ENCODE peak calls at places on chromosomes 3 and 15, in nine cellular contexts. L is DND-41, V is MM.1S, B is fibroblast of lung, S is mesendoderm, C is hepatocyte, N is stomach, Q is pancreas, E is astrocyte. K is an unnamed sample. For H3K4me1, the result is how much of the 10 kb centered on the place peaks cover.

GRCh38 chr3:9278498-9278897 is 29.1 kb upstream of the SRGAP3 start:
- DNase-seq in E (no peak), L (no peak), S (peak), V (no peak), B (no peak), C (no peak), N (no peak), Q (no peak), K (no peak)

GRCh38 chr3:18190646-18191045 is 234.5 kb downstream of the SATB1 start:
- DNase-seq in C (no peak), E (peak), B (no peak), S (peak), Q (no peak), V (no peak), N (no peak), L (no peak), K (no peak)

GRCh38 chr3:42600958-42601675 is 631 bp downstream of the NKTR start:
- DNase-seq in E (peak), B (peak), L (peak), Q (peak), C (peak), N (peak), S (peak), V (peak), K (peak)

GRCh38 chr3:121654493-121655385 is 6.0 kb downstream of the HCLS1 start:
- DNase-seq in N (no peak), V (peak), L (no peak), Q (no peak), S (no peak), B (no peak), E (no peak), C (no peak), K (no peak)

GRCh38 chr15:68434021-68434420 is 2.1 kb upstream of the ITGA11 start:
- DNase-seq in L (no peak), V (no peak), N (no peak), B (no peak), E (no peak), Q (no peak), S (no peak), C (no peak), K (no peak)

GRCh38 chr3:157786216-157786615 is 283.0 kb upstream of the VEPH1 start:
- DNase-seq in S (no peak), Q (no peak), C (no peak), E (peak), L (no peak), B (peak), N (no peak), V (no peak), K (no peak)

GRCh38 chr15:31455499-31455898 is 128.9 kb downstream of the KLF13 start:
- DNase-seq in Q (no peak), S (peak), N (no peak), L (no peak), E (no peak), C (no peak), V (peak), B (no peak), K (no peak)

GRCh38 chr3:18099611-18100010 is 325.5 kb downstream of the SATB1 start:
- DNase-seq in C (no peak), S (no peak), E (peak), B (no peak), N (no peak), Q (no peak), V (no peak), L (no peak), K (no peak)

GRCh38 chr3:195870442-195870841 is 37.9 kb downstream of the TNK2 start:
- DNase-seq in V (no peak), N (peak), C (no peak), L (no peak), S (no peak), E (no peak), B (no peak), Q (peak), K (no peak)

DNA sequence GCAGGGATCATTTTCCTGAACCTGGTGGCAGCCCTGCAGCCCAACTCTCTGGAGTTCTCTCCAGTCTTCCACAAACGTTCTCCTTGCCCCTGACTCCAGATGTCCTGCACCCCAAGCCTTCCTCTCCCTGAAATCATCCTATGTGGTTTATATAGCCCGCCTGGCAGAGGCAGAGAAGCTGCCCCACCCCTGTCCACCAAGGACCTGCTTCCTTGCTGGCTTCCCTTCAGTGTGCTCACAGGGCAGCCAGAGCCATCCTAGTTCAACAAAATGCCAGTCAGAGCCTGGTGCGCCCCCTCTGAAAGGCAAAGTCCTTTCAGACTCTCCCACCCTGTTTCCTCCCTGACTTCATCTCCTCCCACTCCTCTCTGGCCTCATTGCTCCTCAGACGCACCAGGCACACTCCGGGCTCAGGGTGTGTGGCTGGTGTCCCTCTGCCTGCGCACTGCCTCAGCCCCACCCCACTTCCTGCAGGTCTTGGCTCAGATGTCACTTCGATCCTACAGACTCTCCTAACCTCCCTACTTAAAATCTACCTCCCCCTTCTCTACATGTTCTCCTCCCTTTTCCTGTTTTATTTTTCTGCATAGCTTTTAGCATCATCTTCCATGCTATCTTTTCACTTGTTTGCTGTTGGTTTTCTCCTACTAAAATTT is 5.9 kb downstream of the KBTBD13 start:
- DNase-seq in S (peak), V (no peak), E (no peak), B (no peak), N (no peak), L (peak), C (no peak), Q (no peak), K (no peak)
- H3K4me1 ChIP-seq in S (under half), V (under half), E (under half), B (under half), N (under half), L (under half), C (under half), Q (under half), K (under half)

GRCh38 chr3:111999924-112000835 is 1.5 kb downstream of the TAGLN3 start:
- DNase-seq in L (no peak), N (no peak), Q (no peak), C (no peak), V (peak), E (peak), B (no peak), S (no peak), K (no peak)
- H3K4me3 ChIP-seq in L (no peak), N (no peak), Q (no peak), C (no peak), V (peak), E (peak), B (no peak), S (peak), K (no peak)

DNA sequence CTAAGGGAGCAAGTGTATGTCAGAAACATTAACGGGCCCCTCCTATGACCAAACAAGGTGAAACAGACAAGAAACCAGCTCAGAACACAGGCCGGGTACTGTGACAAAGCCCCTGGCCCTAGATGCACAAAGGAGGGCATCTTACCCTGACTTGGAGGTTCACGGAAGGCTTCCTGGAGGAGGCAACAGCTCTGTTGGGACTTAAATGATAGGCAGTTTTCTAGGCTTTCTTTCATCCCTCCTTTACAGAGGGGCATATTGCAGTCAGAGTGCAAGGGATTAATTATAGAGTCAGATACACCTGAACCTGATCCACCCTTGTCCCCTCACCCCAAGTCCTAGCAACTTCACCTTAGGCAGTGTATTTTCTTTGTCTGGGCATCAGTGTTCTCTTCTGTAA is 8.4 kb downstream of the EPHB3 start:
- DNase-seq in Q (peak), S (no peak), N (no peak), E (no peak), B (no peak), V (no peak), C (no peak), L (no peak), K (no peak)
- H3K4me1 ChIP-seq in Q (under half), S (under half), N (half or more), E (under half), B (under half), V (under half), C (half or more), L (under half), K (under half)

DNA sequence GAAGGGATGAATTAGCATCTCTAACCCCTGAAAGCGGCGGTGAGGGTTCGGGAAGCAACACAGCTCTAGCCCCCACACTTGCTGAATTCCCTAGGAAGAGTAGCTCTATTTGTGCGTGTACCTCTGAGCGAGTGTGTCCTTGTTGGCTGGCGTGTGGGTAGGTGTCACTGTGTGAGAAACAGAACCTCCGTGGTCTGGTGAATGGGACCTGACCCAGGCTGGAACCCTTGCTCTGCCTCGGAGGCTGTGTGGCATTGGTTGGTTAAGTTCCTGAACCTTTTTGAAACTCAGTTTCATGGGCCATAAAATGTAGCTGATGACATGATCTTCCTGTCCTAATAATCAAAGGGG is 414 bp upstream of the TMEM115 start:
- DNase-seq in Q (no peak), E (no peak), S (no peak), C (no peak), N (no peak), B (no peak), V (no peak), L (no peak), K (no peak)
- H3K4me3 ChIP-seq in Q (no peak), E (peak), S (peak), C (no peak), N (peak), B (no peak), V (peak), L (no peak), K (peak)

GRCh38 chr3:156377266-156377665 is 177.7 kb downstream of the SSR3 start:
- DNase-seq in L (no peak), C (no peak), N (no peak), Q (no peak), V (no peak), S (no peak), B (no peak), E (no peak), K (no peak)

GRCh38 chr3:156373654-156374053 is 181.3 kb downstream of the SSR3 start:
- DNase-seq in B (no peak), E (no peak), V (no peak), Q (no peak), C (no peak), N (no peak), S (no peak), L (no peak), K (no peak)

GRCh38 chr3:156376199-156376598 is 178.7 kb downstream of the SSR3 start:
- DNase-seq in L (no peak), Q (no peak), V (no peak), N (no peak), C (no peak), E (no peak), S (no peak), B (no peak), K (no peak)

GRCh38 chr3:156371683-156372082 is 183.2 kb downstream of the SSR3 start:
- DNase-seq in C (no peak), B (no peak), S (no peak), L (no peak), Q (no peak), E (no peak), V (no peak), N (no peak), K (no peak)

DNA sequence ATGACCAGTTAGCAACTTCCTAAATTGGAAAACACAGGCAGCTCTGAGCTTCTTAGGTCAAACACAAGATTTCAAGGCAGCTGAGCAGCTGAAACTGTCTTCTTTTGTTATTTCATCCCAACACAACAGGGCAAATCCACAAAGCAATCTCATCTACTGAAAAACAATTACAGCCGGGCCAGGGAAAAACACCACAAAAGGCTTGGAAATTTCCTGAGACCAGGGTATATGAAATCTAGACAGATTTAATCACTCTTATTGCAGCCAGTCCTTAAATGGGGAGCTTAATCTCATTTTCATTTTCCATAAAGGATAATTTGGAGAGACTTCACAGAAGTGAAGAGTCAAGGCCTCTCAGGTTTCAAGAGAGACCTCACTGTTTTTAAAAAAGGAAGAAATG is 181.8 kb downstream of the SSR3 start:
- DNase-seq in E (no peak), B (no peak), N (no peak), S (no peak), Q (no peak), L (no peak), V (no peak), C (no peak), K (no peak)
- H3K4me1 ChIP-seq in E (under half), B (under half), N (under half), S (under half), Q (under half), L (under half), V (half or more), C (under half), K (under half)

DNA sequence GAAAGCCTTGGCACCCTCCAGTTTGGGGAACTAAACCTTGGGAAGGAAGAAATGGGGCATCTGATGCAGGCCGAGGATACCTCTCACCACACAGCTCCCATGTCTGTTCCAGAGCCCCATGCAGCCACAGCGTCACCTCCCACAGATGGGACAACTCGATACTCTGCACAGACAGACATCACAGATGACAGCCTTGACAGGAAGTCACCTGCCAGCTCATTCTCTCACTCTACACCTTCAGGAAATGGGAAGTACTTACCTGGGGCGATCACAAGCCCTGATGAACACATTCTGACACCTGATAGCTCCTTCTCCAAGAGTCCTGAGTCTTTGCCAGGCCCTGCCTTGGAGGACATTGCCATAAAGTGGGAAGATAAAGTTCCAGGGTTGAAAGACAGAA is 7.7 kb downstream of the MAP1A start:
- DNase-seq in N (no peak), C (no peak), V (no peak), E (no peak), Q (no peak), B (no peak), L (no peak), S (no peak), K (no peak)
- H3K4me3 ChIP-seq in N (no peak), C (no peak), V (no peak), E (no peak), Q (no peak), B (no peak), L (no peak), S (no peak), K (no peak)

DNA sequence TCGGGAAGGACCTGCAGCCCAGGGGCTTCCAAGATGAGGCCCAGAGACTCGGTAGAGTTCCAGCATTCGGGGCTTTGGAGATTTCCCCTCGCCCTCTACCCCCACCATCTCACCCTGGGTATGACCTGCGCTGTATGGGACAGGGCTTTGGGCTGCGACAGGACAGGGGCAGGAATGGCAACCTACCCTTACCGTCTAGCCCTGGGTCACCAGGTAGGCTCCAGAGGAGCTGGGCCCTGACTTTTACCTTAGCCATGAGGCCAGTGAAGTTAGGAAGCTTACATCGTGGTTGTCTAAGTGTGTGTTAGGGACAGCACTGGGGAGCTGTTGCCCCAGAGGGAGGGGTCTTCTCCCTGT is 683 bp downstream of the PPM1M start:
- DNase-seq in C (no peak), N (no peak), S (no peak), B (no peak), V (no peak), Q (no peak), L (no peak), E (no peak), K (no peak)
- H3K4me1 ChIP-seq in C (under half), N (under half), S (under half), B (under half), V (under half), Q (under half), L (under half), E (under half), K (under half)

K was measured in OCI-LY7.